ENCODE peak calls at places on chromosomes 1 and 21, in eight cellular contexts. S is K562, W is uterus, A is GM23248, C is lower lobe of right lung, J is psoas muscle, Q is Peyer's patch, B is heart left ventricle. L is an unnamed sample. For H3K27me3 and H3K4me1, the result is how much of the 10 kb centered on the place peaks cover.

GRCh38 chr1:211811126-211811525 is 19.4 kb downstream of the LPGAT1 start:
- DNase-seq in S (no peak), W (no peak), A (no peak), C (no peak), J (no peak), Q (no peak), B (no peak), L (no peak)

GRCh38 chr21:35254006-35254751 is 205.1 kb upstream of the RUNX1 start:
- DNase-seq in S (no peak), W (no peak), A (peak), C (no peak), J (peak), Q (no peak), B (no peak), L (no peak)

GRCh38 chr1:156143765-156144489 is 9.5 kb upstream of the SEMA4A start:
- DNase-seq in S (no peak), W (peak), A (peak), C (no peak), J (peak), Q (no peak), B (no peak), L (no peak)

GRCh38 chr1:16971330-16972209 is 8.8 kb downstream of the MFAP2 start:
- DNase-seq in S (no peak), W (no peak), A (peak), C (no peak), J (no peak), Q (no peak), B (no peak), L (no peak)

GRCh38 chr1:72178266-72178665 is 104.1 kb downstream of the NEGR1 start:
- DNase-seq in S (no peak), W (no peak), A (peak), C (no peak), J (no peak), Q (no peak), B (no peak), L (no peak)

GRCh38 chr1:245986404-245987221 is 520.5 kb downstream of the SMYD3 start:
- DNase-seq in S (peak), W (peak), A (peak), C (no peak), J (no peak), Q (no peak), B (no peak), L (no peak)

GRCh38 chr21:44392185-44392584 is 38.8 kb downstream of the TRPM2 start:
- DNase-seq in S (no peak), W (no peak), A (no peak), C (no peak), J (no peak), Q (no peak), B (no peak), L (no peak)

GRCh38 chr1:199038188-199038587 is 399.3 kb downstream of the PTPRC start:
- DNase-seq in S (no peak), W (no peak), A (no peak), C (no peak), J (no peak), Q (no peak), B (no peak), L (no peak)

GRCh38 chr1:86356247-86356646 is 39.9 kb downstream of the ODF2L start:
- DNase-seq in S (peak), W (no peak), A (peak), C (peak), J (no peak), Q (no peak), B (no peak), L (no peak)

GRCh38 chr1:29675481-29676263 is 439.4 kb downstream of the PTPRU start:
- DNase-seq in S (no peak), W (no peak), A (no peak), C (no peak), J (no peak), Q (no peak), B (no peak), L (no peak)

DNA sequence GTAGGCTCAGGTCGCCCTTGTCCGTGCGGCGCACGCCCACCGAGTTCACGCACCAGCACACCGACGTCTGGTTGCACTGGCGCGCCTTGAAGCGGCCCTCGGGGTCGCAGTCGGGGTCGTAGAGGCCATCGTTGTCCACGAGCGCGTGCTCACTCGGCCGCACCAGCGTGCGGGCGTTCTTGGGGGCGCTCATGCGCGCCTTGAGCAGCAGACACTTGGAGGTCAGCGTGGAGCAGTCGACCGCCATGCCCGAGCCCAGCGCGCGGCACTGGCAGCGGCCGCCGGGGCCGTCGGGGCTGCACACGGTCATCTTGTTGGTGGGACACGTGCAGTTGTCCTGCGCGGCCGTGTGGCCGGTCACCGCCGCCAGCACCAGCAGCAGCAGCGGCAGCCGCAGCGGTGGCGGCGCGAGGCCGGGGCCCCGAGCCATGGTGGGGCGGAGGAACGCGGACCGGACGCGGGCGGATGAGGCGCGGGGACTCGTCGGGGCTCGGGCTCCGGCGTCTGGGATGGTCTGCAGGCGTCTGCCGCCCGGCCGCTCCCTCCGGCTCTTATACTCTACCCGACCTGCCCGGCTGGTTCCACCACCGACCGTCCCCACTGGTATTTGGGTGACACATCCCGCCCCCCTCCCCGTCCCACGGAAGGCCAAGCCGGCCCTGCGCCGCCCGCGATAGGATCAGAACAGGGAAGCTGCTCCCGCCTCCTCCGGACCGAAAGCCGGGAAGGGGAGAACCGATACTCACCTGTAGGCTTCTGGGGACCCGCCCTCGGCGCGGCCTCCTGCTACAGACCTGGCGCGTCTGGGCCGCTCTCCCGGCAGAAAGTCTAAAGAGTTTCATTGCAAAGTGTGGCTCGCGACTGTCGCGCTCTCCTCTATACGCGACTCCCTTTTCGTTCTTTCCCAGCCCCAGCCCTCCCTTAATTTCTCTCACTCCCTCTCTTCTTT is at the start of gene TACSTD2:
- DNase-seq in S (no peak), W (no peak), A (peak), C (peak), J (peak), Q (peak), B (no peak), L (no peak)
- H3K27me3 ChIP-seq in S (under half), W (under half), A (under half), C (under half), J (under half), Q (under half), B (half or more), L (half or more)

GRCh38 chr1:33141216-33141615 is 40.6 kb downstream of the TRIM62 start:
- DNase-seq in S (no peak), W (no peak), A (no peak), C (no peak), J (no peak), Q (no peak), B (no peak), L (no peak)

GRCh38 chr1:33143698-33144097 is 38.1 kb downstream of the TRIM62 start:
- DNase-seq in S (no peak), W (no peak), A (peak), C (no peak), J (no peak), Q (no peak), B (no peak), L (no peak)

GRCh38 chr1:33141781-33142180 is 40.1 kb downstream of the TRIM62 start:
- DNase-seq in S (no peak), W (no peak), A (no peak), C (no peak), J (no peak), Q (no peak), B (no peak), L (no peak)

GRCh38 chr1:33143181-33143580 is 38.7 kb downstream of the TRIM62 start:
- DNase-seq in S (no peak), W (no peak), A (peak), C (no peak), J (no peak), Q (no peak), B (peak), L (no peak)

DNA sequence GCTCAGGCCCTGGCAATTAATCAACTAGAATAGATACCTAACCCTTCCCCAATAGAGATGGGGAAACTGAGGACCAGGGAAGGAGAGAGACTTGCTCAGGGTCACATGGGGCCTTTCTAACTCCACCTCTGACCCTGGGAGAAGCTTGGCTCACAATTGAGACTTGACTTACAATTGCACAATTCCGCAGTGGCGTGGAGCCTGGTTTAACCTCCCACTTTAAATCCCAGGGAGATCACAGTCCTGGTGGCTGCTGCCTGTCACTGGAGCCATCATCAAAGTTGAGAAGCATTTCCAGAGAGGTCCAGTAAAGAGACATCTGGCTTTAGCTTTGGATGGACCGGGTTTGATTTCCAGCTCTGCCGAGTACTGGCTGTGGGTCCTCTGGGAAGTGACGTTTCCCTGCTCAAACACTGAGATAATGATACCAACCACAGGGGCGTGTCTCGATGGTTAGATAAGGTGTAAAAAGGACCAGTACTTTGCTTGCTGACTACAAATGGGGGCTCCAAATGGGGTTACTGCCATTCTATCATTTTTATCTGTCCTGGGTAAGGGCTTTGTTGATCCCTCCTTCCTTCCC is 39.3 kb downstream of the TRIM62 start:
- DNase-seq in S (no peak), W (no peak), A (no peak), C (no peak), J (no peak), Q (no peak), B (no peak), L (peak)
- H3K27ac ChIP-seq in S (no peak), W (peak), A (no peak), C (no peak), J (no peak), Q (no peak), B (no peak), L (peak)

DNA sequence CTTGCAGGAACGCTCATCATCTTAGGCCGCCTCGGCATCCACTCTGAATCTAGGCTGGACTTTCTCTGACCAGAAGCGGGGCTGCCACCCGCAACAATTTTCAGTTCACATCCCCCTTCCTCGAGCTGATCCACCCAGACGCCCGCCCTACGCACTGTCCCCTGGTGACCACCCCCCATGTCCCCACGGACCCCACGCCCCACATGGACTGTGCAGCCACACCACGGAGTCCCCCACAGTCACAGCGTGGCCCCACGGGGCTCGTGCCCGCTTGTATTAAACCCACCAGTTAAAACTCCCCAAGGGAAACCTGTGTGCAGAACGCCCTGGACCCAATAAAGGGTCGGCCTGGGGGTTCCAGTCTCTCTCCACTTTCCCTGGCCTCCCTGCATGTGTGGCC is 13.0 kb upstream of the C1QTNF12 start:
- DNase-seq in S (no peak), W (no peak), A (no peak), C (no peak), J (no peak), Q (no peak), B (no peak), L (no peak)
- H3K4me1 ChIP-seq in S (under half), W (under half), A (under half), C (under half), J (under half), Q (under half), B (under half), L (under half)

GRCh38 chr1:3713840-3714239 is 38.4 kb upstream of the CCDC27 start:
- DNase-seq in S (no peak), W (no peak), A (no peak), C (no peak), J (no peak), Q (no peak), B (no peak), L (no peak)
- H3K27me3 ChIP-seq in S (half or more), W (under half), A (under half), C (half or more), J (under half), Q (under half), B (under half), L (under half)

GRCh38 chr1:234260578-234260977 is 112.7 kb upstream of the COA6 start:
- DNase-seq in S (no peak), W (no peak), A (peak), C (no peak), J (no peak), Q (no peak), B (no peak), L (no peak)
- H3K27ac ChIP-seq in S (no peak), W (no peak), A (no peak), C (no peak), J (no peak), Q (no peak), B (no peak), L (no peak)

DNA sequence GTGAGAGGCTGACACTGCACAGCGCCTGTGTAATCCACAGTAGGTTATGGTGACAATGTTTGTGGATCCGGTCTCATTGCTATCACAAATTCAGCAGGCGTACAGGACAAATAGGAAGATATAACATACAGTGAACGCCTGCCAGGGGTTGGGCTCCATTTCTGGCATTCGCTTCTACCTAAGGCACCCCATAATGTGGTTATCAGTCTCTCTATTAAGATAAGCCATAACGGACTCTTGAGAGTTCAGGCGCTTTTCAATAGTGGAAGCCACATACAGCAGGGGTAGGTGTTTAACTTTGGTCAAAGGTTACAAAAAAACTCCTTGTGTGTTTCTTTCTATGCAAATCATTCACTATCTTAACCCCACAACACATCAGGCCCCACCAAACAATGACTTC is 72.8 kb downstream of the SIPA1L2 start:
- DNase-seq in S (no peak), W (no peak), A (no peak), C (no peak), J (no peak), Q (no peak), B (no peak), L (no peak)
- H3K4me1 ChIP-seq in S (under half), W (under half), A (under half), C (under half), J (half or more), Q (under half), B (under half), L (half or more)

GRCh38 chr21:42146821-42147220 is 72.1 kb upstream of the ABCG1 start:
- DNase-seq in S (no peak), W (peak), A (no peak), C (peak), J (peak), Q (peak), B (no peak), L (no peak)
- H3K27me3 ChIP-seq in S (half or more), W (under half), A (under half), C (under half), J (under half), Q (under half), B (under half), L (under half)

GRCh38 chr1:224497714-224498573 is 63.3 kb upstream of the WDR26 start:
- DNase-seq in S (no peak), W (no peak), A (peak), C (no peak), J (no peak), Q (no peak), B (no peak), L (peak)

GRCh38 chr1:224500802-224501201 is 66.2 kb upstream of the WDR26 start:
- DNase-seq in S (no peak), W (no peak), A (no peak), C (no peak), J (no peak), Q (no peak), B (no peak), L (no peak)

GRCh38 chr1:224496826-224497225 is 62.2 kb upstream of the WDR26 start:
- DNase-seq in S (no peak), W (no peak), A (no peak), C (no peak), J (no peak), Q (no peak), B (no peak), L (no peak)

GRCh38 chr1:224499204-224499603 is 64.6 kb upstream of the WDR26 start:
- DNase-seq in S (peak), W (no peak), A (peak), C (no peak), J (no peak), Q (no peak), B (no peak), L (no peak)

GRCh38 chr1:224498574-224499170 is 64.1 kb upstream of the WDR26 start:
- DNase-seq in S (no peak), W (no peak), A (peak), C (no peak), J (no peak), Q (no peak), B (no peak), L (peak)
- H3K27ac ChIP-seq in S (no peak), W (peak), A (peak), C (peak), J (peak), Q (no peak), B (peak), L (peak)